ENCODE peak calls at places on chromosome 3, in six cellular contexts. One of them, this sample, is unnamed.
A peak's percentile ranks its signal among the peaks of the same experiment; 100 is the strongest.

GRCh38 chr3:61574854-61575253 is 13.5 kb downstream of the PTPRG start:
- DNase-seq in neuronal stem cell: no peak
- DNase-seq in IMR-90: peak; percentile 97
- DNase-seq in mesendoderm: peak; percentile 68
- DNase-seq in H9: no peak
- DNase-seq in mesenchymal stem cell: peak; percentile 60
- DNase-seq in this sample: peak; percentile 43

GRCh38 chr3:10228248-10228950 is 19.9 kb upstream of the TATDN2 start:
- DNase-seq in neuronal stem cell: no peak
- DNase-seq in IMR-90: no peak
- DNase-seq in mesendoderm: no peak
- DNase-seq in H9: no peak
- DNase-seq in mesenchymal stem cell: no peak
- DNase-seq in this sample: no peak

GRCh38 chr3:157086053-157086761 is 73.7 kb downstream of the CCNL1 start:
- DNase-seq in neuronal stem cell: no peak
- DNase-seq in IMR-90: no peak
- DNase-seq in mesendoderm: no peak
- DNase-seq in H9: no peak
- DNase-seq in mesenchymal stem cell: no peak
- DNase-seq in this sample: no peak

GRCh38 chr3:71444861-71445259 is 138.7 kb downstream of the FOXP1 start:
- DNase-seq in neuronal stem cell: no peak
- DNase-seq in IMR-90: no peak
- DNase-seq in mesendoderm: no peak
- DNase-seq in H9: no peak
- DNase-seq in mesenchymal stem cell: no peak
- DNase-seq in this sample: no peak

GRCh38 chr3:53171109-53171453 is 10.1 kb downstream of the PRKCD start:
- DNase-seq in neuronal stem cell: no peak
- DNase-seq in IMR-90: no peak
- DNase-seq in mesendoderm: no peak
- DNase-seq in H9: no peak
- DNase-seq in mesenchymal stem cell: no peak
- DNase-seq in this sample: no peak

GRCh38 chr3:46833346-46834300 is 29.6 kb downstream of the MYL3 start:
- DNase-seq in neuronal stem cell: no peak
- DNase-seq in IMR-90: no peak
- DNase-seq in mesendoderm: no peak
- DNase-seq in H9: no peak
- DNase-seq in mesenchymal stem cell: no peak
- DNase-seq in this sample: no peak

GRCh38 chr3:186044973-186045372 is 63.9 kb downstream of the ETV5 start:
- DNase-seq in neuronal stem cell: peak; percentile 80
- DNase-seq in IMR-90: peak; percentile 53
- DNase-seq in mesendoderm: no peak
- DNase-seq in H9: no peak
- DNase-seq in mesenchymal stem cell: no peak
- DNase-seq in this sample: no peak

GRCh38 chr3:168990111-168990510 is 673.4 kb downstream of the MECOM start:
- DNase-seq in neuronal stem cell: no peak
- DNase-seq in IMR-90: peak; percentile 49
- DNase-seq in mesendoderm: no peak
- DNase-seq in H9: no peak
- DNase-seq in mesenchymal stem cell: peak; percentile 10
- DNase-seq in this sample: no peak

GRCh38 chr3:29871087-29871486 is 590.2 kb downstream of the RBMS3 start:
- DNase-seq in neuronal stem cell: no peak
- DNase-seq in IMR-90: no peak
- DNase-seq in mesendoderm: peak; percentile 36
- DNase-seq in H9: no peak
- DNase-seq in mesenchymal stem cell: no peak
- DNase-seq in this sample: no peak

GRCh38 chr3:47428585-47429145 is 47.1 kb downstream of the SCAP start:
- DNase-seq in neuronal stem cell: no peak
- DNase-seq in IMR-90: no peak
- DNase-seq in mesendoderm: no peak
- DNase-seq in H9: peak; percentile 3
- DNase-seq in mesenchymal stem cell: no peak
- DNase-seq in this sample: no peak

GRCh38 chr3:37054370-37054769 is 61.1 kb downstream of the MLH1 start:
- DNase-seq in neuronal stem cell: no peak
- DNase-seq in IMR-90: peak; percentile 46
- DNase-seq in mesendoderm: no peak
- DNase-seq in H9: no peak
- DNase-seq in mesenchymal stem cell: peak; percentile 86
- DNase-seq in this sample: no peak

GRCh38 chr3:33513262-33513863 is 73.2 kb upstream of the UBP1 start:
- DNase-seq in neuronal stem cell: no peak
- DNase-seq in IMR-90: no peak
- DNase-seq in mesendoderm: no peak
- DNase-seq in H9: no peak
- DNase-seq in mesenchymal stem cell: no peak
- DNase-seq in this sample: no peak

GRCh38 chr3:101690972-101691371 is 4.5 kb upstream of the RPL24 start:
- DNase-seq in neuronal stem cell: no peak
- DNase-seq in IMR-90: no peak
- DNase-seq in mesendoderm: no peak
- DNase-seq in H9: no peak
- DNase-seq in mesenchymal stem cell: no peak
- DNase-seq in this sample: no peak

GRCh38 chr3:104855702-104856101 is 511.0 kb upstream of the ALCAM start:
- DNase-seq in neuronal stem cell: no peak
- DNase-seq in IMR-90: no peak
- DNase-seq in mesendoderm: no peak
- DNase-seq in H9: no peak
- DNase-seq in mesenchymal stem cell: no peak
- DNase-seq in this sample: no peak

GRCh38 chr3:124700880-124701684 is 29.2 kb upstream of the UMPS start:
- DNase-seq in neuronal stem cell: no peak
- DNase-seq in IMR-90: peak; percentile 37
- DNase-seq in mesendoderm: no peak
- DNase-seq in H9: peak; percentile 44
- DNase-seq in mesenchymal stem cell: peak; percentile 13
- DNase-seq in this sample: no peak

GRCh38 chr3:122918576-122919290 is 108.8 kb downstream of the SEMA5B start:
- DNase-seq in neuronal stem cell: no peak
- DNase-seq in IMR-90: peak; percentile 24
- DNase-seq in mesendoderm: no peak
- DNase-seq in H9: no peak
- DNase-seq in mesenchymal stem cell: peak; percentile 11
- DNase-seq in this sample: no peak

GRCh38 chr3:157427906-157428305 is 8.7 kb upstream of the PTX3 start:
- DNase-seq in neuronal stem cell: no peak
- DNase-seq in IMR-90: no peak
- DNase-seq in mesendoderm: no peak
- DNase-seq in H9: no peak
- DNase-seq in mesenchymal stem cell: no peak
- DNase-seq in this sample: no peak

GRCh38 chr3:73141531-73141930 is 80.1 kb downstream of the EBLN2 start:
- DNase-seq in neuronal stem cell: no peak
- DNase-seq in IMR-90: no peak
- DNase-seq in mesendoderm: no peak
- DNase-seq in H9: no peak
- DNase-seq in mesenchymal stem cell: no peak
- DNase-seq in this sample: no peak

GRCh38 chr3:142168514-142168913 is 19.2 kb upstream of the TFDP2 start:
- DNase-seq in neuronal stem cell: no peak
- DNase-seq in IMR-90: no peak
- DNase-seq in mesendoderm: no peak
- DNase-seq in H9: peak; percentile 40
- DNase-seq in mesenchymal stem cell: no peak
- DNase-seq in this sample: no peak

GRCh38 chr3:42526616-42527367 is 24.3 kb downstream of the VIPR1 start:
- DNase-seq in neuronal stem cell: no peak
- DNase-seq in IMR-90: no peak
- DNase-seq in mesendoderm: no peak
- DNase-seq in H9: no peak
- DNase-seq in mesenchymal stem cell: no peak
- DNase-seq in this sample: no peak

GRCh38 chr3:54069961-54070360 is 52.4 kb upstream of the CACNA2D3 start:
- DNase-seq in neuronal stem cell: no peak
- DNase-seq in IMR-90: no peak
- DNase-seq in mesendoderm: no peak
- DNase-seq in H9: no peak
- DNase-seq in mesenchymal stem cell: no peak
- DNase-seq in this sample: no peak

GRCh38 chr3:28328188-28329151 is 20.1 kb upstream of the ZCWPW2 start:
- DNase-seq in neuronal stem cell: peak; percentile 8
- DNase-seq in IMR-90: peak; percentile 33
- DNase-seq in mesendoderm: peak; percentile 25
- DNase-seq in H9: no peak
- DNase-seq in mesenchymal stem cell: peak; percentile 41
- DNase-seq in this sample: no peak

GRCh38 chr3:155785662-155786295 is 20.3 kb downstream of the C3orf33 start:
- DNase-seq in neuronal stem cell: no peak
- DNase-seq in IMR-90: no peak
- DNase-seq in mesendoderm: no peak
- DNase-seq in H9: no peak
- DNase-seq in mesenchymal stem cell: no peak
- DNase-seq in this sample: no peak

GRCh38 chr3:51675201-51675611 is 4.2 kb downstream of the TEX264 start:
- DNase-seq in neuronal stem cell: no peak
- DNase-seq in IMR-90: peak; percentile 60
- DNase-seq in mesendoderm: no peak
- DNase-seq in H9: no peak
- DNase-seq in mesenchymal stem cell: no peak
- DNase-seq in this sample: no peak

GRCh38 chr3:197083486-197083885 is 53.9 kb upstream of the MELTF start:
- DNase-seq in neuronal stem cell: no peak
- DNase-seq in IMR-90: peak; percentile 88
- DNase-seq in mesendoderm: peak; percentile 5
- DNase-seq in H9: no peak
- DNase-seq in mesenchymal stem cell: peak; percentile 73
- DNase-seq in this sample: no peak

GRCh38 chr3:127775398-127776109 is 46.8 kb downstream of the MGLL start:
- DNase-seq in neuronal stem cell: no peak
- DNase-seq in IMR-90: peak; percentile 90
- DNase-seq in mesendoderm: no peak
- DNase-seq in H9: no peak
- DNase-seq in mesenchymal stem cell: peak; percentile 94
- DNase-seq in this sample: no peak

DNA sequence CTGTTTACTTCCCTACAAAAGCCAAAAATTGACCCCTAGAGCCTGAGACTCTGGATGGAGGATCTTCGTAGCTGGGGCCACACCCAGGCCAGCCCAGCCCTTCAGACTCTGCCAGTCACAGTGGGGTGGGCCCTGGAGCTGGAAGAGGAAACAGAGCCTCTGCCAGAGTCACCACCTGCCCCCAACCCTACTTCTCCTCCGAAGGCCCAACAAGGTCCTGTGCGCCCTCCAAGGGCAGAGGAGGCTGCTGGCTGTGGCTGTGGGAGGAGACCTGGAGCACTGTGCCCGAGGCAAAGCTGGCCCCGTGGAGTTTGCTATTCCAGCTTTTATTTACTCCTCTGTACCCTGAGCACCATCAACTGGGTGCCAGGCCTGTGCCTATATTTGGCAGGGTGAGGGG is 19.0 kb downstream of the CISH start:
- DNase-seq in neuronal stem cell: no peak
- DNase-seq in IMR-90: no peak
- DNase-seq in mesendoderm: no peak
- DNase-seq in H9: no peak
- DNase-seq in mesenchymal stem cell: no peak
- DNase-seq in this sample: no peak
- H3K9ac ChIP-seq in neuronal stem cell: no peak overlapping the region
- H3K9ac ChIP-seq in IMR-90: no peak overlapping the region
- H3K9ac ChIP-seq in mesendoderm: no peak overlapping the region
- H3K9ac ChIP-seq in H9: no peak overlapping the region
- H3K9ac ChIP-seq in mesenchymal stem cell: no peak overlapping the region
- H3K9ac ChIP-seq in this sample: no peak overlapping the region

GRCh38 chr3:4550957-4551754 is 58.0 kb downstream of the ITPR1 start:
- DNase-seq in neuronal stem cell: no peak
- DNase-seq in IMR-90: no peak
- DNase-seq in mesendoderm: no peak
- DNase-seq in H9: no peak
- DNase-seq in mesenchymal stem cell: peak; percentile 19
- DNase-seq in this sample: no peak
- H2BK15ac ChIP-seq in neuronal stem cell: no peak overlapping the region
- H2BK15ac ChIP-seq in IMR-90: no peak overlapping the region
- H2BK15ac ChIP-seq in mesendoderm: no peak overlapping the region
- H2BK15ac ChIP-seq in H9: no peak overlapping the region
- H2BK15ac ChIP-seq in mesenchymal stem cell: no peak overlapping the region
- H2BK15ac ChIP-seq in this sample: peak overlapping the region; percentile 19

DNA sequence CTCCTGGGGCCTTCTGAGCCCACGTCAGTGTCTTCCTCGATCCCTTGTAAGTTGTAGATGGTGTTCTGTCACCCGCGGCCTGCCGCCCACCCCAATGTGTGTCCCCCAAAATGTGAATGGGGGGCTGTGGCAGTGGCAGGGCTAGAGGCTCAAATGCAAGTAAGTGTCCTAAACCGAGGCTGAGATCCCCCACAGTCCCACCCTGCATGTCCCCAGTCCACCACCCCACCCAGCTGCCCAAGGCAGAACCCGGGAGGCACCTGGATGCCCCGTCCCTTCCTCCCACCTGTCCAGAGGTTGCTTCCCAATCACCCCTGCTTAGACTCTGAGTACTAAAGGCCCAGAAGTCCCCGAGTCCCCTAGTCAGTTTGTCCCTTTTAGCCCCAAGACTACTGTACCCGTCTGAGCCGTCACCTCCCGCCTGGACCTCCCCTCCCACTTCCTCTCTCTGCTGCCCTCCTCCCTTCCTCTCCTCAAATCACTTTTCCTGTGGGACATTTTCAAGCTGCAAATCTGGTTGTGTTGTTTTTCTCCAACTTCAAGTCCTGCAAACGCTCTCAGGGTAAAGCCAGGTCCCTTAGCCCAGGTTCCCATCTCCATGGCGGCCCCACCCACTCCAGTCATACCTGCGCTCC is 11.8 kb upstream of the PLXND1 start:
- DNase-seq in neuronal stem cell: no peak
- DNase-seq in IMR-90: no peak
- DNase-seq in mesendoderm: no peak
- DNase-seq in H9: no peak
- DNase-seq in mesenchymal stem cell: no peak
- DNase-seq in this sample: no peak
- H3K9ac ChIP-seq in neuronal stem cell: no peak overlapping the region
- H3K9ac ChIP-seq in IMR-90: no peak overlapping the region
- H3K9ac ChIP-seq in mesendoderm: peak overlapping the region; percentile 21
- H3K9ac ChIP-seq in H9: no peak overlapping the region
- H3K9ac ChIP-seq in mesenchymal stem cell: no peak overlapping the region
- H3K9ac ChIP-seq in this sample: no peak overlapping the region

GRCh38 chr3:171556133-171556532 is 95.9 kb upstream of the TNIK start:
- DNase-seq in neuronal stem cell: no peak
- DNase-seq in IMR-90: no peak
- DNase-seq in mesendoderm: no peak
- DNase-seq in H9: no peak
- DNase-seq in mesenchymal stem cell: no peak
- DNase-seq in this sample: no peak

GRCh38 chr3:171557173-171557572 is 97.0 kb upstream of the TNIK start:
- DNase-seq in neuronal stem cell: no peak
- DNase-seq in IMR-90: no peak
- DNase-seq in mesendoderm: no peak
- DNase-seq in H9: no peak
- DNase-seq in mesenchymal stem cell: no peak
- DNase-seq in this sample: no peak

GRCh38 chr3:171559586-171559985 is 99.4 kb upstream of the TNIK start:
- DNase-seq in neuronal stem cell: no peak
- DNase-seq in IMR-90: no peak
- DNase-seq in mesendoderm: no peak
- DNase-seq in H9: no peak
- DNase-seq in mesenchymal stem cell: no peak
- DNase-seq in this sample: no peak

GRCh38 chr3:171556574-171557145 is 96.5 kb upstream of the TNIK start:
- DNase-seq in neuronal stem cell: no peak
- DNase-seq in IMR-90: peak; percentile 18
- DNase-seq in mesendoderm: peak; percentile 62
- DNase-seq in H9: no peak
- DNase-seq in mesenchymal stem cell: no peak
- DNase-seq in this sample: no peak

GRCh38 chr3:171558183-171558696 is 98.0 kb upstream of the TNIK start:
- DNase-seq in neuronal stem cell: no peak
- DNase-seq in IMR-90: no peak
- DNase-seq in mesendoderm: peak; percentile 31
- DNase-seq in H9: no peak
- DNase-seq in mesenchymal stem cell: no peak
- DNase-seq in this sample: no peak
- H2BK15ac ChIP-seq in neuronal stem cell: no peak overlapping the region
- H2BK15ac ChIP-seq in IMR-90: no peak overlapping the region
- H2BK15ac ChIP-seq in mesendoderm: no peak overlapping the region
- H2BK15ac ChIP-seq in H9: no peak overlapping the region
- H2BK15ac ChIP-seq in mesenchymal stem cell: no peak overlapping the region
- H2BK15ac ChIP-seq in this sample: no peak overlapping the region

This sample was measured in H1.